ENCODE peak calls at places on chromosome 18, in five cellular contexts. U is prostate gland, E is GM23338, F is breast epithelium, S is transverse colon. B is an unnamed sample.

GRCh38 chr18:22057908-22058527 is 111.4 kb upstream of the GATA6 start:
- DNase-seq in U (no peak), E (no peak), F (no peak), S (no peak), B (no peak)

GRCh38 chr18:11502368-11502767 is 107.0 kb upstream of the SLC35G4 start:
- DNase-seq in U (no peak), E (no peak), F (no peak), S (no peak), B (no peak)

GRCh38 chr18:23181547-23181946 is 46.3 kb downstream of the CABLES1 start:
- DNase-seq in U (no peak), E (no peak), F (no peak), S (no peak), B (peak)

GRCh38 chr18:46630160-46630559 is 26.9 kb downstream of the LOXHD1 start:
- DNase-seq in U (no peak), E (no peak), F (no peak), S (no peak), B (no peak)

GRCh38 chr18:45780568-45780967 is 44.9 kb upstream of the SIGLEC15 start:
- DNase-seq in U (no peak), E (no peak), F (no peak), S (no peak), B (no peak)

GRCh38 chr18:56982756-56983155 is 164.1 kb upstream of the BOD1L2 start:
- DNase-seq in U (no peak), E (no peak), F (no peak), S (no peak), B (no peak)

GRCh38 chr18:9740076-9740475 is 32.0 kb downstream of the RAB31 start:
- DNase-seq in U (no peak), E (no peak), F (no peak), S (no peak), B (no peak)

GRCh38 chr18:4068552-4069158 is 386.5 kb downstream of the DLGAP1 start:
- DNase-seq in U (peak), E (peak), F (no peak), S (peak), B (no peak)

GRCh38 chr18:72742002-72742401 is 125.8 kb downstream of the NETO1 start:
- DNase-seq in U (no peak), E (no peak), F (no peak), S (no peak), B (no peak)

GRCh38 chr18:76459687-76460350 is 35.2 kb downstream of the ZNF516 start:
- DNase-seq in U (peak), E (no peak), F (peak), S (no peak), B (no peak)
- TF ChIP-seq POLR2AphosphoS5 in U (peak), E (no peak), F (peak), S (peak), B (no peak)

GRCh38 chr18:13454363-13455150 is 236.0 kb downstream of the LDLRAD4 start:
- DNase-seq in U (no peak), E (no peak), F (no peak), S (no peak), B (no peak)

GRCh38 chr18:13457327-13457726 is 238.8 kb downstream of the LDLRAD4 start:
- DNase-seq in U (no peak), E (no peak), F (no peak), S (no peak), B (no peak)

GRCh38 chr18:13455960-13456471 is 237.5 kb downstream of the LDLRAD4 start:
- DNase-seq in U (no peak), E (no peak), F (peak), S (no peak), B (no peak)

GRCh38 chr18:13455470-13455869 is 236.9 kb downstream of the LDLRAD4 start:
- DNase-seq in U (no peak), E (no peak), F (no peak), S (no peak), B (no peak)

GRCh38 chr18:13456736-13457271 is 238.2 kb downstream of the LDLRAD4 start:
- DNase-seq in U (no peak), E (no peak), F (no peak), S (no peak), B (no peak)
- H3K4me3 ChIP-seq in U (no peak), E (no peak), F (no peak), S (no peak), B (no peak)

GRCh38 chr18:12597775-12598174 is 60.1 kb downstream of the SPIRE1 start:
- DNase-seq in U (no peak), E (no peak), F (peak), S (no peak), B (no peak)
- TF ChIP-seq POLR2AphosphoS5 in U (no peak), E (no peak), F (no peak), S (no peak), B (no peak)

DNA sequence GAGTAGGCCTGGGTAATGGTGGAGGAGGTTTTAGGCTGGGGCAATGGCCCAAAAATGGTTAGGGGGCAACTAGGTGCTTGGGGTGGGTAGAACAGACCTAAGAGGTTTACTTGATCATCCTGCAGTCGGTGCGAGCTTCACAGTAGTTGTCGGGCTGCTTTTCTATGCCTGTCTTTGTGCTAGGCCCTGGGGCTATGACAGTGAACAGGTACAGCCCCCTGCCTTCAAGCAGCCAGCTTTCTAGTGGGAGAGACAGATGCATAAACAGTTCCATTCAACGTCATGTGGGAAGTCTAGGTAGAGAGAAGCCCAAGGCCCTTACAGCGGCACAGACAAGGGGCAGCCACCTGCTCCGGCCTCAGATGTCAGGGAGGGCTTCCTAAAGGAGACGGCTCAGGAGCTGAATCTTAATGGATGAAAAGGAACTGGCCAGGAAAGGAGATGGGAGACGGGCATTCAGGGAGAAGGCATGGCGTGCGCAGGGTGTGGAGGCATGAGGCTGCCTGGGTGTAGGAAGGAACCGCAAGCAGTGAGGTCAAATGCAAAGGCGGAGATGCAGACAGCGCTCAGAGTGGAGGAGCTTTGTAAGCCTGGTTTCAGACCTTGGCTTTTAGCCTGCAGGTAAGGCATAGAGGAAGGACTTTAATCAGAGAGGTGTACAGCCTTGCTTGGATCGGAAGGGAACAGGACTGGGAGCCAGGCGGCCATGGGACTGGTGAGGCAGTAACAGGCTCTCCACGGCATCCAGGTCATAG is 6.0 kb downstream of the CTIF start:
- DNase-seq in U (no peak), E (no peak), F (no peak), S (no peak), B (no peak)
- H3K4me3 ChIP-seq in U (no peak), E (no peak), F (no peak), S (no peak), B (no peak)

DNA sequence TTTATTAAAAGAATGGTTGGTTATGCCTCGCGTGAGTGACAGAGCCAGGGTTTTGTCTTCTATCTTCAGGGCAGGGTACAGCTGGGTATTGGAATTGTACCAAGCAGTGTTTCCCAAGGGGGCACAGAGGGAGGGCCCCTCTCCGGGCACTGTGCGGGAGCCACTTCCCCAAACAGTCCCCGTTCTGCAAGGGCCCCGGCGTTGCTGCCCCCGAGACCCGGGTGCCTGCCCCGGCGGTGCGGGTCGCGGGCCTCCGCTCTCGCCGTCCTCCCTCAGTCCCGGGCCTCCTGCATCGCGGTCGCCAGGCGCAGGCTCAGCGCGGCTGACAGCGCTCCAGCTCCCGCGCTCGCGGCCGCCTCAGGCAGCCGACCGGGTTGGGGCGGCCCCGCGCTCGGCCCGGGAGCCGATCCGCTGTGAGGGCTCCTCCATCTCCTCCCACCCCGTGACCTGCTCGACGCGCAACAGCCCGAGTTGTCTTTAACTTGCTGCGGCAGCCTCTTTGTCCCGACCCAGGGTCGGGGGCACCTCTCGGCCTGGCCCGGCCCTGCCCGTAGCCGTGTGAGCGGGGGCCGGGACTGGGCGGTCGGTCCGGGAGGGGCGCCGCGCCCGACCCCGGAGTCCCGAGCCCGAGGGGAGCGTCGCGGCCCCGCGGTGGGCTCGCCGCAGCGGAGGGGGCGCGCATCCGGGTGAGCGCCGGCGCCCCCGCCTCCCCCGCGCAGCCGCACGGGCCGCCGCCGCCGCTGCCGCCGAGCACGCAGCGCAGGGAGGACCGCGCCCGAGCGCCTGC is 599 bp upstream of the GALNT1 start:
- DNase-seq in U (peak), E (peak), F (peak), S (peak), B (peak)
- TF ChIP-seq POLR2AphosphoS5 in U (no peak), E (no peak), F (no peak), S (no peak), B (peak)

GRCh38 chr18:62081248-62081647 is 105.6 kb downstream of the PIGN start:
- DNase-seq in U (no peak), E (no peak), F (no peak), S (no peak), B (no peak)

GRCh38 chr18:62085766-62086165 is 101.1 kb downstream of the PIGN start:
- DNase-seq in U (no peak), E (no peak), F (no peak), S (no peak), B (no peak)

DNA sequence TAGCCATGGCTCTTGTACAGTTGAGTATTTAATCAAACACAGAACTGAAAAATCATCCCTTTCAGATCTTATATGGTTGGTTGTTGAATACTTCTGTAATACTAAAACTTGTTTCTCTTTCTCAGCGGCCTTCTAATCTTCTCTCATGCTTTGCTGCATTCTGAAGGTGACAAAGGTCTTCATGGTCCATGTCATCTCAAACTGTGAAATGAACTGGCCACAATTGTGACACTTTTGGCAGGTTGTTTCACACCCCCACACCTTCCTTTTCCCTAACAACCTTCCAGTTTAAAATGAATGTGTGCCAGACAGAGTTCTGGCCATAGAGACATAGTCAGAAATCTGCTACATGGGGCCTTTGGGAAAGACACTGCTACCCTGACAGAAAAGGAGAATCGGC is 106.7 kb downstream of the PIGN start:
- DNase-seq in U (no peak), E (no peak), F (no peak), S (no peak), B (no peak)
- H3K4me3 ChIP-seq in U (no peak), E (no peak), F (no peak), S (no peak), B (no peak)

B was measured in spleen.